ENCODE peak calls at places on chromosomes 7 and 10, in six cellular contexts. M is HCT116, Q is mammary epithelial cell, L is astrocyte, U is osteocyte, N is GM13977. A is an unnamed sample.
A peak's percentile ranks its signal among the peaks of the same experiment; 100 is the strongest.

GRCh38 chr7:28922618-28923331 is 35.4 kb downstream of the TRIL start:
- DNase-seq in U (no peak), N (peak; percentile 54), L (peak; percentile 41), Q (peak; percentile 32), M (peak; percentile 72), A (peak; percentile 15)

GRCh38 chr10:7525314-7526016 is 114.6 kb upstream of the SFMBT2 start:
- DNase-seq in M (peak; percentile 51), L (peak; percentile 27), Q (peak; percentile 38), N (peak; percentile 89), U (no peak), A (no peak)

GRCh38 chr7:75637854-75638606 is 100.7 kb downstream of the HIP1 start:
- DNase-seq in N (peak; percentile 18), U (no peak), M (no peak), L (no peak), Q (no peak), A (no peak)

GRCh38 chr10:72525277-72525676 is 100.6 kb downstream of the MICU1 start:
- DNase-seq in M (no peak), U (no peak), Q (peak; percentile 42), N (no peak), L (peak; percentile 20), A (no peak)

GRCh38 chr7:113197274-113197673 is 78.9 kb upstream of the SMIM30 start:
- DNase-seq in N (no peak), Q (peak; percentile 57), M (no peak), U (no peak), L (peak; percentile 83), A (no peak)

GRCh38 chr10:74912674-74913073 is 86.3 kb downstream of the KAT6B start:
- DNase-seq in M (no peak), Q (no peak), L (no peak), N (no peak), U (no peak), A (no peak)

GRCh38 chr10:29189272-29189671 is 99.6 kb upstream of the LYZL1 start:
- DNase-seq in L (peak; percentile 62), U (no peak), M (no peak), N (no peak), Q (no peak), A (no peak)

GRCh38 chr7:29723599-29723998 is 82.7 kb upstream of the WIPF3 start:
- DNase-seq in U (no peak), N (no peak), L (peak; percentile 73), M (peak; percentile 4), Q (peak; percentile 5), A (no peak)

GRCh38 chr10:33927347-33927746 is 592.9 kb upstream of the NRP1 start:
- DNase-seq in M (no peak), U (no peak), L (peak; percentile 46), N (no peak), Q (peak; percentile 98), A (no peak)

GRCh38 chr7:3082831-3083230 is 39.2 kb upstream of the CARD11 start:
- DNase-seq in L (no peak), Q (no peak), U (no peak), M (no peak), N (no peak), A (no peak)

GRCh38 chr10:26540601-26541000 is 102.5 kb downstream of the APBB1IP start:
- DNase-seq in M (no peak), U (no peak), N (peak; percentile 34), Q (no peak), L (no peak), A (peak; percentile 20)

GRCh38 chr7:1884583-1885350 is 214.7 kb downstream of the ELFN1 start:
- DNase-seq in M (no peak), U (no peak), Q (peak; percentile 9), N (no peak), L (no peak), A (no peak)

GRCh38 chr10:59323036-59323459 is 39.3 kb downstream of the FAM13C start:
- DNase-seq in N (no peak), M (no peak), Q (no peak), L (no peak), U (no peak), A (no peak)

DNA sequence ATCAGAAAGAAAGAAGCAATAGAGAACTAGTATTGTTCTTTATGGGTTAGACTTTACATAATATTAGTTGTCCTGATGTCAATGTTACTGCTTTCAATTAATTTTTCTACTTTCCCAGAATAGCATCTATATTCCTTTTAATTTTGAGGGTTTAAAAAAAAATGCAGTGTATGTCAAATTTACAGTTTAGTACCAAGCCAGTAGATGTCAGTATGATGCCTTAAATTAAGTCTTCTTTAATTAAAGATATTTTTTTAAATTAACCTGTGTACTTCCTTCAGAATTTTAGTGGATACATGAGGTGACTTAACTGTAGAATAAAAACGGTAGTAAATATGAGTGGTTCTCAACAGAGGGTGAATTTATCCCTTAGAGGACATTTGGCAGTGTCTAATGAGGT is 35.2 kb upstream of the STOX1 start:
- DNase-seq in Q (no peak), L (no peak), N (no peak), U (no peak), M (no peak), A (no peak)
- TF ChIP-seq CTCF in Q (peak; percentile 10), L (peak; percentile 10), N (no peak), U (peak; percentile 49), M (peak; percentile 20), A (no peak)

GRCh38 chr10:110352930-110353243 is 48.2 kb upstream of the SMNDC1 start:
- DNase-seq in N (no peak), U (no peak), Q (no peak), L (no peak), M (no peak), A (no peak)

GRCh38 chr10:110355181-110355831 is 50.6 kb upstream of the SMNDC1 start:
- DNase-seq in Q (no peak), M (no peak), U (no peak), N (peak; percentile 75), L (no peak), A (peak; percentile 76)

GRCh38 chr10:110355922-110356627 is 51.4 kb upstream of the SMNDC1 start:
- DNase-seq in L (no peak), U (no peak), N (no peak), Q (no peak), M (no peak), A (no peak)

GRCh38 chr10:110354322-110354766 is 49.6 kb upstream of the SMNDC1 start:
- DNase-seq in L (peak; percentile 65), U (peak; percentile 88), M (peak; percentile 85), N (peak; percentile 58), Q (peak; percentile 87), A (peak; percentile 59)

DNA sequence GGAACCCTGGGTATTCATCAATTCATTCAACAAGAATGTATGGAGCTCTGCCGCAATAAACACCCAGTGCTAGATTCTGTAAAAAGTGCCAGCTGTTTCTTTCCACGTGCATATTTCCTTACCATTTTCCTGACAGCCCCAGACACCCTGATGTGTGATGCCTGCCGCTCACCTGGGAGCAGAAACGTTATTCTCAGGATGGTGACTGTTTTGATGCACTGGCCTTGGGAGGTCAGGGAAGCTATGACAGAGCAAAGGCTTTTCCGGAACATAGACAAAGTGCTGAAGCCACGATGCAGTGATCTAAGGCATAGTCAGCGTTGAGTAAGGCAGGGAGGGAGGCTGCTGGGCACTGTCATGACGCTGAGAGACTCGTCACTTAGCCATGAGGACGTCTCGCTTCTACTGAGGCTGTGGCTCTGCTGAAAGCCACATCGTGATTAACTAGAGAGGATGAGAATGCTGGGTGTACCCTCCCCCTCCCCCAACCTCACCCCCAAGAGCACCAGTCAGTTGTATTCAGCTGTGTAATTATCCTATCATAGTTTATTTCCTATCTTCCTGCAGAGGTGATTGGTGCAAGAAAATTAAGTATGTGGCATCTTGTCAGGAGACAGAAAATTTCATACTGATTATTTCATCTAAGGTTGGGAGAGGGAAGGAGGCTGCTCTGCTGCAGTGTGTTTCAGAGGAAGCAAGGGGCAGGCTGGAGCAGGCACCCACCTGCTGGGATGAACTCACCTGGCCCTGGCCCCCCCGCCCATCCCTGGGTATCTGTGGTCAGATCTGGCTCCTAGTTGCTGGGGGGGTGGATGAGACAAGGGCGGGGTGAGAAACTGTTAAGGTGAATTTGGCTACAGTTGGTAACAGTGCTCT is 48.8 kb upstream of the SMNDC1 start:
- DNase-seq in M (peak; percentile 73), N (no peak), U (no peak), Q (peak; percentile 98), L (peak; percentile 94), A (no peak)
- TF ChIP-seq CTCF in M (no peak), N (no peak), U (no peak), Q (peak; percentile 32), L (no peak), A (no peak)

GRCh38 chr7:114422478-114423217 is 8.0 kb downstream of the FOXP2 start:
- DNase-seq in U (no peak), N (no peak), M (peak; percentile 7), Q (no peak), L (no peak), A (no peak)
- TF ChIP-seq CTCF in U (peak; percentile 46), N (no peak), M (no peak), Q (peak; percentile 28), L (peak; percentile 24), A (peak; percentile 25)

GRCh38 chr10:84845628-84846261 is 517.4 kb downstream of the CCSER2 start:
- DNase-seq in L (no peak), M (peak; percentile 23), U (no peak), Q (no peak), N (no peak), A (no peak)
- TF ChIP-seq CTCF in L (no peak), M (peak; percentile 54), U (peak; percentile 26), Q (peak; percentile 14), N (peak; percentile 21), A (peak; percentile 42)

DNA sequence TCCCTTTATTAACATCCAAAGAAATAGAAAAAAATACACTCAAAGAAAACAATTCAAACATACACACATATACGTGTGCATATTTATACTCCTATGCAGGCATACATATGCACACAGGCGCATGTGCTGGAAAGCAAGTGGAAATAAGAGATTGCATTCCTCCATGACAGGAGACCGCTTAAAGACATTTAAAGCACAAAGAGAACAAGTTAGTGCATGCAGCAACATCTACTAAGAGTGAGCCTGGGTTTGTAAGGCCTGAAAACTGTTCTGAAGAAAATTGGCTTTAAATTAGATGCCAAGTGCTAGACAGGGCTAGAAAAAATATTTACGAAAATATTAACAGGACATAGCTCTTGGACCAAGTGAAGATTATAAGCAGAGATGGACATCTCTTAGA is 40.0 kb upstream of the PPP1R17 start:
- DNase-seq in M (no peak), L (no peak), U (no peak), N (no peak), Q (peak; percentile 10), A (no peak)
- TF ChIP-seq CTCF in M (no peak), L (no peak), U (no peak), N (no peak), Q (no peak), A (no peak)

GRCh38 chr7:22660293-22660692 is 66.7 kb upstream of the IL6 start:
- DNase-seq in L (no peak), N (no peak), Q (no peak), U (no peak), M (no peak), A (no peak)

GRCh38 chr7:22659741-22660140 is 67.3 kb upstream of the IL6 start:
- DNase-seq in U (no peak), N (no peak), L (no peak), Q (no peak), M (no peak), A (no peak)

GRCh38 chr7:22662490-22663145 is 64.4 kb upstream of the IL6 start:
- DNase-seq in L (no peak), Q (no peak), U (no peak), N (peak; percentile 34), M (no peak), A (no peak)

GRCh38 chr7:22662031-22662430 is 65.0 kb upstream of the IL6 start:
- DNase-seq in M (no peak), Q (no peak), U (no peak), N (no peak), L (no peak), A (no peak)

GRCh38 chr7:22660732-22661131 is 66.3 kb upstream of the IL6 start:
- DNase-seq in U (no peak), L (no peak), Q (no peak), N (peak; percentile 22), M (no peak), A (no peak)
- TF ChIP-seq CTCF in U (no peak), L (no peak), Q (peak; percentile 24), N (peak; percentile 51), M (no peak), A (peak; percentile 53)